ENCODE peak calls at places on chromosomes 2 and 18, in five cellular contexts. One of them, this sample, is unnamed.

GRCh38 chr18:75277629-75277966 is 67.0 kb downstream of the TSHZ1 start:
- DNase-seq in endothelial cell: no peak
- DNase-seq in left ventricle myocardium inferior: no peak
- DNase-seq in thoracic aorta: no peak
- DNase-seq in MCF 10A: no peak
- DNase-seq in this sample: no peak

GRCh38 chr2:169994782-169995181 is 167.5 kb downstream of the UBR3 start:
- DNase-seq in endothelial cell: no peak
- DNase-seq in left ventricle myocardium inferior: no peak
- DNase-seq in thoracic aorta: no peak
- DNase-seq in MCF 10A: no peak
- DNase-seq in this sample: no peak

GRCh38 chr2:228541794-228542193 is 360.3 kb upstream of the SPHKAP start:
- DNase-seq in endothelial cell: no peak
- DNase-seq in left ventricle myocardium inferior: no peak
- DNase-seq in thoracic aorta: no peak
- DNase-seq in MCF 10A: peak
- DNase-seq in this sample: no peak

GRCh38 chr18:50203801-50204604 is 9.1 kb upstream of the MYO5B start:
- DNase-seq in endothelial cell: peak
- DNase-seq in left ventricle myocardium inferior: no peak
- DNase-seq in thoracic aorta: no peak
- DNase-seq in MCF 10A: peak
- DNase-seq in this sample: no peak

GRCh38 chr18:812123-812672 is at the start of gene YES1:
- DNase-seq in endothelial cell: peak
- DNase-seq in left ventricle myocardium inferior: peak
- DNase-seq in thoracic aorta: peak
- DNase-seq in MCF 10A: peak
- DNase-seq in this sample: no peak

GRCh38 chr2:44549099-44549471 is 187.3 kb downstream of the CAMKMT start:
- DNase-seq in endothelial cell: no peak
- DNase-seq in left ventricle myocardium inferior: no peak
- DNase-seq in thoracic aorta: no peak
- DNase-seq in MCF 10A: peak
- DNase-seq in this sample: peak

GRCh38 chr2:120432293-120432975 is 86.5 kb downstream of the INHBB start:
- DNase-seq in endothelial cell: no peak
- DNase-seq in left ventricle myocardium inferior: no peak
- DNase-seq in thoracic aorta: no peak
- DNase-seq in MCF 10A: no peak
- DNase-seq in this sample: no peak

GRCh38 chr18:21191596-21192307 is 50.3 kb upstream of the GREB1L start:
- DNase-seq in endothelial cell: peak
- DNase-seq in left ventricle myocardium inferior: peak
- DNase-seq in thoracic aorta: no peak
- DNase-seq in MCF 10A: peak
- DNase-seq in this sample: peak

GRCh38 chr2:55493220-55493619 is 26.3 kb upstream of the CFAP36 start:
- DNase-seq in endothelial cell: no peak
- DNase-seq in left ventricle myocardium inferior: no peak
- DNase-seq in thoracic aorta: no peak
- DNase-seq in MCF 10A: peak
- DNase-seq in this sample: no peak

GRCh38 chr2:109290887-109291675 is 162.1 kb downstream of the SH3RF3 start:
- DNase-seq in endothelial cell: no peak
- DNase-seq in left ventricle myocardium inferior: peak
- DNase-seq in thoracic aorta: no peak
- DNase-seq in MCF 10A: peak
- DNase-seq in this sample: no peak

GRCh38 chr2:202757339-202757738 is 114.2 kb downstream of the ICA1L start:
- DNase-seq in endothelial cell: no peak
- DNase-seq in left ventricle myocardium inferior: no peak
- DNase-seq in thoracic aorta: no peak
- DNase-seq in MCF 10A: no peak
- DNase-seq in this sample: no peak

GRCh38 chr18:11570073-11570588 is 39.3 kb upstream of the SLC35G4 start:
- DNase-seq in endothelial cell: no peak
- DNase-seq in left ventricle myocardium inferior: no peak
- DNase-seq in thoracic aorta: no peak
- DNase-seq in MCF 10A: no peak
- DNase-seq in this sample: no peak

GRCh38 chr2:230346921-230347533 is 20.0 kb downstream of the SP140L start:
- DNase-seq in endothelial cell: no peak
- DNase-seq in left ventricle myocardium inferior: no peak
- DNase-seq in thoracic aorta: no peak
- DNase-seq in MCF 10A: no peak
- DNase-seq in this sample: no peak

GRCh38 chr2:75202359-75202758 is 3.0 kb upstream of the TACR1 start:
- DNase-seq in endothelial cell: no peak
- DNase-seq in left ventricle myocardium inferior: no peak
- DNase-seq in thoracic aorta: no peak
- DNase-seq in MCF 10A: no peak
- DNase-seq in this sample: no peak

GRCh38 chr2:199485732-199486335 is 28.1 kb upstream of the SATB2 start:
- DNase-seq in endothelial cell: peak
- DNase-seq in left ventricle myocardium inferior: no peak
- DNase-seq in thoracic aorta: no peak
- DNase-seq in MCF 10A: peak
- DNase-seq in this sample: no peak

GRCh38 chr2:180177534-180177933 is 170.4 kb upstream of the CWC22 start:
- DNase-seq in endothelial cell: no peak
- DNase-seq in left ventricle myocardium inferior: no peak
- DNase-seq in thoracic aorta: no peak
- DNase-seq in MCF 10A: no peak
- DNase-seq in this sample: no peak

GRCh38 chr18:8703181-8703638 is 2.1 kb upstream of the MTCL1 start:
- DNase-seq in endothelial cell: no peak
- DNase-seq in left ventricle myocardium inferior: no peak
- DNase-seq in thoracic aorta: no peak
- DNase-seq in MCF 10A: no peak
- DNase-seq in this sample: no peak

GRCh38 chr2:32627441-32627900 is 379 bp upstream of the TTC27 start:
- DNase-seq in endothelial cell: peak
- DNase-seq in left ventricle myocardium inferior: peak
- DNase-seq in thoracic aorta: no peak
- DNase-seq in MCF 10A: no peak
- DNase-seq in this sample: peak

GRCh38 chr2:70133521-70134348 is 46.5 kb downstream of the PCBP1 start:
- DNase-seq in endothelial cell: no peak
- DNase-seq in left ventricle myocardium inferior: no peak
- DNase-seq in thoracic aorta: no peak
- DNase-seq in MCF 10A: no peak
- DNase-seq in this sample: no peak

GRCh38 chr2:22683911-22684310 is 701.1 kb upstream of the KLHL29 start:
- DNase-seq in endothelial cell: no peak
- DNase-seq in left ventricle myocardium inferior: no peak
- DNase-seq in thoracic aorta: no peak
- DNase-seq in MCF 10A: no peak
- DNase-seq in this sample: no peak

GRCh38 chr2:6639870-6640639 is 225.7 kb downstream of the CMPK2 start:
- DNase-seq in endothelial cell: peak
- DNase-seq in left ventricle myocardium inferior: no peak
- DNase-seq in thoracic aorta: no peak
- DNase-seq in MCF 10A: no peak
- DNase-seq in this sample: no peak

GRCh38 chr2:27086090-27086721 is 366 bp upstream of the KHK start:
- DNase-seq in endothelial cell: peak
- DNase-seq in left ventricle myocardium inferior: peak
- DNase-seq in thoracic aorta: peak
- DNase-seq in MCF 10A: peak
- DNase-seq in this sample: peak

GRCh38 chr2:10521891-10522448 is 73.8 kb upstream of the ODC1 start:
- DNase-seq in endothelial cell: no peak
- DNase-seq in left ventricle myocardium inferior: no peak
- DNase-seq in thoracic aorta: no peak
- DNase-seq in MCF 10A: no peak
- DNase-seq in this sample: no peak

GRCh38 chr2:150917956-150918713 is 343.5 kb downstream of the RBM43 start:
- DNase-seq in endothelial cell: no peak
- DNase-seq in left ventricle myocardium inferior: no peak
- DNase-seq in thoracic aorta: no peak
- DNase-seq in MCF 10A: no peak
- DNase-seq in this sample: no peak

GRCh38 chr2:64657416-64657815 is 3.7 kb upstream of the SERTAD2 start:
- DNase-seq in endothelial cell: no peak
- DNase-seq in left ventricle myocardium inferior: no peak
- DNase-seq in thoracic aorta: no peak
- DNase-seq in MCF 10A: no peak
- DNase-seq in this sample: no peak

GRCh38 chr2:20322527-20323300 is 27.9 kb downstream of the PUM2 start:
- DNase-seq in endothelial cell: no peak
- DNase-seq in left ventricle myocardium inferior: no peak
- DNase-seq in thoracic aorta: no peak
- DNase-seq in MCF 10A: no peak
- DNase-seq in this sample: no peak

DNA sequence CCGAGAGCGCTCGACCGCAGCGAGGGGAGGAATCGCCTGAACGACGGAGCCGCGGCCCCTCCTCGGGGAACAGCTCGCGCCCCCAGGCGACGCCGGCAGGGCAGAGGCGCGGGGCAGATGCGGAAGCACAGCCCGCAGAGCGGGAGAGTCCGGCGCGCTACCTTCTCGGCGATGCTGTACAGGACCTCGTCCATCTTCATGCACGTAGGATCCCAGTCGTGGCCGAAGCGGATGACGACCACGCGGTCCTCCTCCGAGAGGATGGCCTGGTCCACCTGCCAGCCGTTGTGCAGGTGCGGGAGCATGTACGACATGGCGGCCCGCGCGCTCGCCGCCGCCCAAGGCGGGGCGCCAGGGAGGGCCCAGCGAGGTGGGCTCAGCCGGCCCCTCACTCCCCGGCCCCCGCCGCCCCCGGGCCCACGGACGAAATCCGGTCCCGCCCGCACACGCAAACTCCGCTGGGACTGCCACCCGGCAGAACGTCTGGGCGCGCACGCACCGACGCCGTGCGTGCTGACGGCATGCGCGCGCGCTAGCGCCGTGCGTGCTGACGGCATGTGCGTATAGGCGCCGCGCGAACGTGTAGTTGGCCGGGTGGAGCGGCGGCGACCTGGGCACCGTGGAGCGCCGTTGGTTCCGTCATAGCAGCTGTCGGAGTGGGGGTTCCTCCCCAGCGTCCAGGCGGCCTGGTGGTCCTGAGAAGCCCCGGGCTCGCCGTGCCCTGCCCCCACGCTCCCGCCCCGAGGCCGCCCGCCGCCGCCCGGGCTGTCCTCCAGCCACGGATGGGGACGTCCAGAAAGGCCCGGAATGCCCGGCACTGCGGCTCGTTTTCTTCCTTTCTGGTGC is at the start of gene TXNL4A:
- DNase-seq in endothelial cell: peak
- DNase-seq in left ventricle myocardium inferior: peak
- DNase-seq in thoracic aorta: peak
- DNase-seq in MCF 10A: peak
- DNase-seq in this sample: peak
- TF ChIP-seq CTCF in endothelial cell: no peak
- TF ChIP-seq CTCF in left ventricle myocardium inferior: peak
- TF ChIP-seq CTCF in thoracic aorta: peak
- TF ChIP-seq CTCF in MCF 10A: no peak
- TF ChIP-seq CTCF in this sample: peak

GRCh38 chr2:147843864-147844690 is 752 bp upstream of the ACVR2A start:
- DNase-seq in endothelial cell: peak
- DNase-seq in left ventricle myocardium inferior: peak
- DNase-seq in thoracic aorta: peak
- DNase-seq in MCF 10A: peak
- DNase-seq in this sample: peak
- TF ChIP-seq CTCF in endothelial cell: no peak
- TF ChIP-seq CTCF in left ventricle myocardium inferior: peak
- TF ChIP-seq CTCF in thoracic aorta: no peak
- TF ChIP-seq CTCF in MCF 10A: no peak
- TF ChIP-seq CTCF in this sample: peak

GRCh38 chr2:160085662-160086061 is 23.2 kb upstream of the PLA2R1 start:
- DNase-seq in endothelial cell: no peak
- DNase-seq in left ventricle myocardium inferior: no peak
- DNase-seq in thoracic aorta: no peak
- DNase-seq in MCF 10A: no peak
- DNase-seq in this sample: no peak
- TF ChIP-seq CTCF in endothelial cell: peak
- TF ChIP-seq CTCF in left ventricle myocardium inferior: no peak
- TF ChIP-seq CTCF in thoracic aorta: no peak
- TF ChIP-seq CTCF in MCF 10A: no peak
- TF ChIP-seq CTCF in this sample: peak

GRCh38 chr2:107322406-107322805 is 436.4 kb upstream of the ST6GAL2 start:
- DNase-seq in endothelial cell: no peak
- DNase-seq in left ventricle myocardium inferior: no peak
- DNase-seq in thoracic aorta: no peak
- DNase-seq in MCF 10A: no peak
- DNase-seq in this sample: no peak
- TF ChIP-seq CTCF in endothelial cell: no peak
- TF ChIP-seq CTCF in left ventricle myocardium inferior: no peak
- TF ChIP-seq CTCF in thoracic aorta: no peak
- TF ChIP-seq CTCF in MCF 10A: no peak
- TF ChIP-seq CTCF in this sample: no peak

DNA sequence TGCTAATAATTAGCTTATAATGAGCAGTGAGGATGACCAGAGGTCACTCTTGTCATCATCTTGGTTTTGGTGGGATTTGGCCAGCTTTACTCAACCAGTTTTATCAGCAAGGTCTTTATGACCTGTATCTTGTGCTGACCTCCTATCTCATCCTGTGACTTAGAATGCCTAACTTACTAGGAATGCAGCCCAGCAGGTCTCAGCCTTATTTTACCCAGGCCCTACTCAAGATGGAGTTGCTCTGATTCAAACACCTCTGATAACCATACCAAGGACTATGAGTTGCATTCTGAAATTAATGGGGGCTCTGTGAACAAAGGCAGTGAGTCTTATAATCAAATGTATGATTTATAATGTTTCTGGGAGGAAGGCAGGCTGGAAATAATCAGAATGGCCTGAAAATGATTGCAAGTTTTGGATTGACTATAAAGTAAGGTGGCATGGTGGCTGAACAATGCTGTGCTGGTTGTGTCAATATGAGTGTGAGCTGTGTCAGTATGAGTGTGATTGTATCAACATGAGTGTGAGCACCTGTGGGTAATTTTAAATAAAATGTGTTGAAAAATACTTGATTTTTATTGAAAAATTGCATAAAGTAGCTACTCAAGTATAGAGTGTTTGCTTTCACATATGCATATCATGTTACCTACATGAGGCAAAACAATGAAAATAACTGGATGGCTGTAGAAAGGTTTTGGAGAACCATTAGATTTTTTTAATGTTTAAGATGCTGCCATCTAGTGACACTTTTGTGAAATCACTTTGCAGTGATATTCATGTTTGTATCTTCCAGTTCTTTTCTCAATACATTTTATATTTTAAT is 103.0 kb downstream of the KYNU start:
- DNase-seq in endothelial cell: no peak
- DNase-seq in left ventricle myocardium inferior: no peak
- DNase-seq in thoracic aorta: no peak
- DNase-seq in MCF 10A: peak
- DNase-seq in this sample: no peak
- TF ChIP-seq CTCF in endothelial cell: peak
- TF ChIP-seq CTCF in left ventricle myocardium inferior: peak
- TF ChIP-seq CTCF in thoracic aorta: peak
- TF ChIP-seq CTCF in MCF 10A: peak
- TF ChIP-seq CTCF in this sample: peak

This sample was measured in AG09309.